ENCODE peak calls at places on chromosomes 1 and 21, in seven cellular contexts. R is lower lobe of right lung, Q is foreskin fibroblast, T is SK-N-MC, X is NCI-H1417, W is suprapubic skin, V is EH. G is an unnamed sample.

GRCh38 chr21:22993144-22993543 is 1994.9 kb downstream of the NCAM2 start:
- DNase-seq in R (no peak), Q (no peak), T (no peak), X (no peak), W (no peak), V (no peak), G (no peak)

GRCh38 chr1:151540982-151541377 is 871 bp downstream of the TUFT1 start:
- DNase-seq in R (no peak), Q (no peak), T (no peak), X (peak), W (no peak), V (peak), G (no peak)

GRCh38 chr1:36796101-36796590 is 238.2 kb downstream of the GRIK3 start:
- DNase-seq in R (no peak), Q (no peak), T (no peak), X (no peak), W (no peak), V (no peak), G (no peak)

GRCh38 chr21:43305811-43306311 is 121.1 kb downstream of the SIK1 start:
- DNase-seq in R (peak), Q (no peak), T (no peak), X (no peak), W (peak), V (no peak), G (no peak)

GRCh38 chr1:51236548-51237312 is 657 bp downstream of the RNF11 start:
- DNase-seq in R (peak), Q (no peak), T (no peak), X (peak), W (peak), V (peak), G (peak)

GRCh38 chr1:77900687-77901293 is 12.4 kb downstream of the NEXN start:
- DNase-seq in R (no peak), Q (peak), T (peak), X (no peak), W (no peak), V (peak), G (no peak)

GRCh38 chr1:22056921-22057320 is 4.4 kb downstream of the CDC42 start:
- DNase-seq in R (no peak), Q (no peak), T (no peak), X (no peak), W (peak), V (no peak), G (no peak)

GRCh38 chr1:77476460-77476859 is 194.6 kb downstream of the AK5 start:
- DNase-seq in R (peak), Q (no peak), T (no peak), X (no peak), W (no peak), V (no peak), G (no peak)

GRCh38 chr1:54814148-54814498 is 13.0 kb upstream of the TTC22 start:
- DNase-seq in R (no peak), Q (no peak), T (no peak), X (no peak), W (peak), V (no peak), G (no peak)

GRCh38 chr1:2431095-2431494 is 18.7 kb upstream of the PEX10 start:
- DNase-seq in R (no peak), Q (no peak), T (no peak), X (no peak), W (no peak), V (no peak), G (no peak)

GRCh38 chr1:228037401-228038386 is 30.9 kb downstream of the WNT3A start:
- DNase-seq in R (no peak), Q (no peak), T (no peak), X (no peak), W (peak), V (no peak), G (peak)

GRCh38 chr1:220151454-220151853 is 57.5 kb downstream of the IARS2 start:
- DNase-seq in R (no peak), Q (peak), T (no peak), X (no peak), W (no peak), V (no peak), G (peak)

GRCh38 chr1:30417701-30418425 is 305.5 kb downstream of the MATN1 start:
- DNase-seq in R (no peak), Q (no peak), T (no peak), X (no peak), W (peak), V (no peak), G (no peak)

GRCh38 chr21:36504067-36505058 is 24.4 kb upstream of the CLDN14 start:
- DNase-seq in R (no peak), Q (peak), T (no peak), X (peak), W (no peak), V (peak), G (no peak)

GRCh38 chr1:163824490-163824889 is 502.7 kb downstream of the NUF2 start:
- DNase-seq in R (no peak), Q (no peak), T (no peak), X (no peak), W (no peak), V (peak), G (no peak)

GRCh38 chr1:81801834-81802531 is 1.2 kb downstream of the ADGRL2 start:
- DNase-seq in R (peak), Q (peak), T (no peak), X (peak), W (peak), V (peak), G (peak)

GRCh38 chr1:17259233-17259873 is 10.5 kb downstream of the PADI3 start:
- DNase-seq in R (no peak), Q (no peak), T (no peak), X (no peak), W (no peak), V (peak), G (no peak)

GRCh38 chr1:187226396-187226795 is 397.6 kb downstream of the PLA2G4A start:
- DNase-seq in R (no peak), Q (peak), T (no peak), X (no peak), W (no peak), V (peak), G (no peak)

GRCh38 chr1:91842056-91842455 is 43.9 kb downstream of the TGFBR3 start:
- DNase-seq in R (no peak), Q (no peak), T (no peak), X (no peak), W (no peak), V (no peak), G (no peak)

GRCh38 chr1:36530261-36530660 is 47.5 kb upstream of the CSF3R start:
- DNase-seq in R (no peak), Q (no peak), T (no peak), X (no peak), W (peak), V (no peak), G (peak)

GRCh38 chr1:154206212-154206611 is at the start of gene CFAP141:
- DNase-seq in R (no peak), Q (no peak), T (no peak), X (no peak), W (no peak), V (no peak), G (no peak)

GRCh38 chr1:109210058-109210457 is 3.7 kb upstream of the SARS1 start:
- DNase-seq in R (no peak), Q (no peak), T (no peak), X (no peak), W (no peak), V (no peak), G (no peak)

GRCh38 chr1:78370779-78371482 is 119.8 kb upstream of the PTGFR start:
- DNase-seq in R (no peak), Q (peak), T (no peak), X (no peak), W (no peak), V (peak), G (no peak)

GRCh38 chr1:24751833-24752232 is 6.6 kb downstream of the CLIC4 start:
- DNase-seq in R (no peak), Q (no peak), T (no peak), X (no peak), W (no peak), V (peak), G (peak)

GRCh38 chr1:210464519-210465039 is 135.9 kb downstream of the HHAT start:
- DNase-seq in R (peak), Q (no peak), T (no peak), X (peak), W (no peak), V (peak), G (no peak)

GRCh38 chr1:186500804-186501203 is 39.9 kb upstream of the PDC start:
- DNase-seq in R (no peak), Q (no peak), T (no peak), X (no peak), W (no peak), V (no peak), G (no peak)

GRCh38 chr1:237013608-237014007 is 9.4 kb upstream of the MT1HL1 start:
- DNase-seq in R (no peak), Q (no peak), T (no peak), X (no peak), W (no peak), V (no peak), G (no peak)

GRCh38 chr1:117836069-117836468 is 93.4 kb downstream of the GDAP2 start:
- DNase-seq in R (no peak), Q (no peak), T (no peak), X (no peak), W (no peak), V (no peak), G (no peak)

GRCh38 chr1:20115479-20115878 is 3.9 kb downstream of the PLA2G2D start:
- DNase-seq in R (no peak), Q (no peak), T (no peak), X (no peak), W (peak), V (no peak), G (no peak)

GRCh38 chr1:207289756-207290155 is 31.7 kb upstream of the CD55 start:
- DNase-seq in R (no peak), Q (no peak), T (no peak), X (no peak), W (no peak), V (no peak), G (no peak)

GRCh38 chr1:63486679-63487078 is 36.3 kb downstream of the ITGB3BP start:
- DNase-seq in R (no peak), Q (no peak), T (no peak), X (no peak), W (no peak), V (no peak), G (no peak)

GRCh38 chr21:34128124-34128523 is 54.7 kb downstream of the MRPS6 start:
- DNase-seq in R (no peak), Q (no peak), T (no peak), X (no peak), W (no peak), V (no peak), G (no peak)

GRCh38 chr1:230169454-230170152 is 102.6 kb downstream of the GALNT2 start:
- DNase-seq in R (no peak), Q (no peak), T (no peak), X (no peak), W (no peak), V (no peak), G (no peak)

GRCh38 chr1:9603766-9604753 is 15.3 kb downstream of the TMEM201 start:
- DNase-seq in R (no peak), Q (no peak), T (no peak), X (no peak), W (no peak), V (no peak), G (no peak)

GRCh38 chr1:30966690-30967369 is 58.3 kb upstream of the SDC3 start:
- DNase-seq in R (no peak), Q (peak), T (peak), X (peak), W (no peak), V (peak), G (no peak)

GRCh38 chr1:208054485-208054884 is 143.6 kb upstream of the CD34 start:
- DNase-seq in R (no peak), Q (no peak), T (no peak), X (no peak), W (no peak), V (peak), G (no peak)

GRCh38 chr1:235776396-235776795 is 90.3 kb downstream of the LYST start:
- DNase-seq in R (no peak), Q (peak), T (no peak), X (no peak), W (no peak), V (peak), G (no peak)

GRCh38 chr1:183685112-183685713 is 32.1 kb upstream of the APOBEC4 start:
- DNase-seq in R (no peak), Q (peak), T (peak), X (peak), W (no peak), V (peak), G (no peak)